ENCODE peak calls at places on chromosomes 12 and 14, in four cellular contexts. M is activated T-helper 1 cell treated with anti-CD3 and anti-CD28 coated beads, Interleukin-2, amount 50 U/mL, for 16 hours; O is T-helper 17 cell; Q is stimulated activated CD4-positive, alpha-beta T cell treated with anti-CD3 and anti-CD28 coated beads, Interleukin-1b, Interleukin-23, amount 100 ng/mL, for 1 hour. Y is an unnamed sample.

GRCh38 chr12:80776706-80777105 is 60.0 kb downstream of the MYF5 start:
- DNase-seq in O (no peak), M (no peak), Q (no peak), Y (no peak)

GRCh38 chr14:64636208-64636979 is 67.8 kb upstream of the PLEKHG3 start:
- DNase-seq in O (peak), Q (peak), M (peak), Y (no peak)

GRCh38 chr14:75917322-75918251 is 64.2 kb downstream of the TGFB3 start:
- DNase-seq in Q (no peak), O (no peak), M (no peak), Y (no peak)

GRCh38 chr12:52331833-52332232 is 10.6 kb upstream of the KRT83 start:
- DNase-seq in M (no peak), Q (no peak), O (no peak), Y (no peak)

GRCh38 chr12:754238-754816 is 1.9 kb downstream of the WNK1 start:
- DNase-seq in M (no peak), O (no peak), Q (no peak), Y (no peak)

GRCh38 chr14:24266344-24267244 is 3.6 kb upstream of the TGM1 start:
- DNase-seq in M (no peak), O (no peak), Q (no peak), Y (no peak)

GRCh38 chr14:52299692-52300278 is 14.3 kb upstream of the PTGER2 start:
- DNase-seq in O (no peak), M (no peak), Q (no peak), Y (no peak)

GRCh38 chr14:68135028-68135427 is 315.4 kb downstream of the RAD51B start:
- DNase-seq in M (no peak), Q (no peak), O (no peak), Y (no peak)

GRCh38 chr14:35818346-35819115 is 7.6 kb upstream of the BRMS1L start:
- DNase-seq in O (no peak), Q (no peak), M (no peak), Y (no peak)

GRCh38 chr14:69077841-69078240 is 75.1 kb downstream of the DCAF5 start:
- DNase-seq in Q (no peak), O (no peak), M (no peak), Y (no peak)

GRCh38 chr12:108403952-108404351 is 64.8 kb upstream of the CMKLR1 start:
- DNase-seq in M (no peak), O (no peak), Q (no peak), Y (no peak)

GRCh38 chr12:105048315-105048714 is 35.9 kb downstream of the ALDH1L2 start:
- DNase-seq in O (no peak), M (no peak), Q (no peak), Y (no peak)

GRCh38 chr12:97538705-97539104 is 76.1 kb downstream of the RMST start:
- DNase-seq in Q (no peak), O (no peak), M (no peak), Y (no peak)

GRCh38 chr14:30573203-30573814 is 14.4 kb downstream of the G2E3 start:
- DNase-seq in O (no peak), Q (no peak), M (no peak), Y (no peak)

GRCh38 chr12:94561943-94562411 is 88.4 kb downstream of the TMCC3 start:
- DNase-seq in O (no peak), M (no peak), Q (no peak), Y (no peak)

GRCh38 chr14:24880689-24881088 is 169.3 kb downstream of the STXBP6 start:
- DNase-seq in M (no peak), Q (no peak), O (no peak), Y (no peak)

GRCh38 chr12:124174949-124175348 is 119.9 kb upstream of the RFLNA start:
- DNase-seq in Q (no peak), O (no peak), M (no peak), Y (no peak)

GRCh38 chr14:29028973-29029582 is 262.5 kb downstream of the FOXG1 start:
- DNase-seq in Q (no peak), M (no peak), O (no peak), Y (no peak)

GRCh38 chr14:65377576-65377975 is 35.0 kb upstream of the FUT8 start:
- DNase-seq in Q (no peak), O (no peak), M (no peak), Y (no peak)

GRCh38 chr12:664075-664778 is 982 bp upstream of the NINJ2 start:
- DNase-seq in Q (no peak), M (no peak), O (no peak), Y (no peak)

GRCh38 chr12:51208016-51208660 is 9.7 kb downstream of the POU6F1 start:
- DNase-seq in O (no peak), Q (no peak), M (no peak), Y (no peak)

GRCh38 chr14:32720927-32721326 is 217.8 kb upstream of the NPAS3 start:
- DNase-seq in Q (no peak), O (no peak), M (no peak), Y (no peak)

GRCh38 chr14:50756300-50756699 is 74.7 kb downstream of the NIN start:
- DNase-seq in O (no peak), M (no peak), Q (no peak), Y (no peak)

GRCh38 chr12:43292699-43293098 is 259.3 kb downstream of the ADAMTS20 start:
- DNase-seq in M (no peak), Q (no peak), O (no peak), Y (no peak)

GRCh38 chr14:100617715-100618693 is 30.8 kb upstream of the BEGAIN start:
- DNase-seq in Q (no peak), M (no peak), O (no peak), Y (no peak)

GRCh38 chr12:78568326-78569020 is 296.1 kb upstream of the SYT1 start:
- DNase-seq in M (no peak), Q (no peak), O (no peak), Y (no peak)

GRCh38 chr12:99916555-99916954 is 68.2 kb downstream of the ANKS1B start:
- DNase-seq in M (no peak), Q (no peak), O (no peak), Y (no peak)

GRCh38 chr12:25004447-25004846 is 55.5 kb upstream of the BCAT1 start:
- DNase-seq in M (no peak), O (no peak), Q (no peak), Y (no peak)

GRCh38 chr12:19885987-19886804 is 446.9 kb downstream of the AEBP2 start:
- DNase-seq in M (no peak), O (no peak), Q (no peak), Y (no peak)

GRCh38 chr12:52186135-52186840 is 5.5 kb downstream of the KRT80 start:
- DNase-seq in O (no peak), Q (no peak), M (no peak), Y (no peak)

GRCh38 chr12:125221602-125222001 is 156.4 kb downstream of the AACS start:
- DNase-seq in O (no peak), M (no peak), Q (no peak), Y (no peak)

GRCh38 chr14:100400115-100400514 is 77.0 kb downstream of the SLC25A47 start:
- DNase-seq in Q (no peak), M (no peak), O (no peak), Y (no peak)

GRCh38 chr12:1922985-1923384 is 4.5 kb upstream of the CACNA2D4 start:
- DNase-seq in Q (no peak), O (no peak), M (no peak), Y (no peak)

GRCh38 chr12:57165741-57166140 is 18.3 kb upstream of the LRP1-AS start:
- DNase-seq in O (no peak), M (no peak), Q (no peak), Y (no peak)

GRCh38 chr12:113232787-113233585 is 11.7 kb downstream of the TPCN1 start:
- DNase-seq in O (peak), Q (peak), M (peak), Y (no peak)